ENCODE peak calls at places on chromosome 12, in eight cellular contexts. T is NCI-H146; Y is T-helper 9 cell; I is endothelial cell; K is hippocampal formation; Z is NCI-H460; X is osteocyte; N is activated CD4-positive, alpha-beta T cell treated with anti-CD3 and anti-CD28 coated beads for 1 hour. D is an unnamed sample.

GRCh38 chr12:100826323-100826722 is 31.7 kb downstream of the ANO4 start:
- DNase-seq in T (no peak), X (no peak), I (peak; percentile 74), K (peak; percentile 18), Z (peak; percentile 27), N (no peak), Y (peak; percentile 1), D (no peak)

GRCh38 chr12:47193066-47193465 is 113.3 kb upstream of the AMIGO2 start:
- DNase-seq in N (no peak), X (no peak), I (no peak), Z (no peak), T (no peak), K (no peak), Y (no peak), D (no peak)

GRCh38 chr12:114726092-114726710 is 42.2 kb upstream of the TBX3 start:
- DNase-seq in Z (no peak), X (no peak), I (no peak), K (no peak), N (no peak), T (no peak), Y (no peak), D (no peak)

GRCh38 chr12:59113831-59114273 is 193.5 kb upstream of the LRIG3 start:
- DNase-seq in K (peak; percentile 69), I (peak; percentile 83), N (no peak), T (peak; percentile 90), X (peak; percentile 91), Z (peak; percentile 77), Y (no peak), D (peak; percentile 90)

GRCh38 chr12:110039085-110039807 is 9.1 kb downstream of the C12orf76 start:
- DNase-seq in X (no peak), N (peak; percentile 11), I (peak; percentile 10), K (no peak), Y (no peak), Z (peak; percentile 87), T (no peak), D (no peak)

GRCh38 chr12:51471465-51471864 is 46.8 kb downstream of the SLC4A8 start:
- DNase-seq in T (no peak), K (no peak), X (no peak), I (no peak), Z (no peak), N (no peak), Y (no peak), D (no peak)

GRCh38 chr12:88202500-88202899 is 60.4 kb downstream of the TMTC3 start:
- DNase-seq in Y (no peak), N (no peak), T (no peak), I (no peak), X (no peak), K (no peak), Z (no peak), D (no peak)

GRCh38 chr12:105433804-105434203 is 103.3 kb downstream of the C12orf75 start:
- DNase-seq in X (no peak), N (no peak), Z (no peak), I (no peak), K (no peak), T (no peak), Y (no peak), D (no peak)

GRCh38 chr12:65195387-65196055 is 26.1 kb downstream of the LEMD3 start:
- DNase-seq in I (no peak), Y (no peak), N (no peak), K (no peak), X (no peak), T (no peak), Z (no peak), D (no peak)

GRCh38 chr12:1911598-1912575 is 6.6 kb downstream of the CACNA2D4 start:
- DNase-seq in K (no peak), Z (no peak), I (no peak), N (peak; percentile 7), T (peak; percentile 32), Y (no peak), X (peak; percentile 75), D (no peak)

GRCh38 chr12:30437616-30438015 is 258.1 kb downstream of the IPO8 start:
- DNase-seq in T (no peak), Z (no peak), K (peak; percentile 31), Y (no peak), X (no peak), I (no peak), N (no peak), D (no peak)

GRCh38 chr12:13223176-13223806 is 26.8 kb downstream of the EMP1 start:
- DNase-seq in X (no peak), T (no peak), I (no peak), Z (peak; percentile 74), N (no peak), Y (no peak), K (no peak), D (no peak)

GRCh38 chr12:148676-149416 is 65.1 kb downstream of the SLC6A12 start:
- DNase-seq in Z (no peak), K (no peak), Y (no peak), T (no peak), N (no peak), I (no peak), X (no peak), D (no peak)

GRCh38 chr12:108110844-108111243 is 18.2 kb upstream of the WSCD2 start:
- DNase-seq in N (no peak), Z (no peak), X (no peak), Y (no peak), K (no peak), I (no peak), T (no peak), D (no peak)

GRCh38 chr12:26871985-26872384 is 39.0 kb upstream of the ITPR2 start:
- DNase-seq in X (no peak), T (no peak), I (no peak), K (no peak), N (no peak), Y (no peak), Z (no peak), D (no peak)

GRCh38 chr12:122688291-122688690 is 14.9 kb downstream of the HCAR2 start:
- DNase-seq in K (no peak), Z (no peak), Y (no peak), X (no peak), T (peak; percentile 25), I (no peak), N (no peak), D (no peak)

GRCh38 chr12:52788876-52789636 is 6.9 kb downstream of the KRT3 start:
- DNase-seq in T (no peak), I (no peak), N (no peak), Y (no peak), K (no peak), X (no peak), Z (no peak), D (no peak)

GRCh38 chr12:52434760-52435530 is 774 bp upstream of the KRT75 start:
- DNase-seq in I (no peak), X (no peak), Y (no peak), Z (no peak), K (no peak), N (no peak), T (no peak), D (no peak)

GRCh38 chr12:110862331-110862730 is 15.5 kb downstream of the CCDC63 start:
- DNase-seq in N (no peak), T (no peak), Y (no peak), X (no peak), I (peak; percentile 6), K (no peak), Z (no peak), D (no peak)

GRCh38 chr12:123041042-123041531 is 60.6 kb downstream of the ARL6IP4 start:
- DNase-seq in Y (no peak), X (no peak), K (no peak), I (no peak), Z (no peak), N (no peak), T (peak; percentile 82), D (no peak)

GRCh38 chr12:92899388-92900001 is 29.6 kb downstream of the EEA1 start:
- DNase-seq in K (peak; percentile 26), Z (peak; percentile 91), I (no peak), T (no peak), Y (no peak), X (no peak), N (no peak), D (peak; percentile 87)

GRCh38 chr12:46875095-46875494 is 49.3 kb upstream of the SLC38A4 start:
- DNase-seq in Z (no peak), K (no peak), I (no peak), T (no peak), Y (no peak), X (no peak), N (no peak), D (no peak)

D was measured in NCI-H446.